ENCODE peak calls at places on chromosome 20, in four cellular contexts. W is fibroblast of mammary gland, R is IMR-90, Q is astrocyte of the spinal cord. S is an unnamed sample.

GRCh38 chr20:41308290-41308691 is 9.2 kb downstream of the ZHX3 start:
- DNase-seq in W (peak), Q (peak), R (peak), S (peak)

GRCh38 chr20:33490934-33491656 is 1.2 kb downstream of the CBFA2T2 start:
- DNase-seq in W (peak), Q (no peak), R (no peak), S (no peak)

GRCh38 chr20:50845566-50846211 is 50.8 kb downstream of the BCAS4 start:
- DNase-seq in W (no peak), Q (no peak), R (no peak), S (no peak)

GRCh38 chr20:58538752-58539151 is 23.6 kb upstream of the APCDD1L start:
- DNase-seq in R (peak), Q (peak), W (peak), S (no peak)

GRCh38 chr20:8646716-8647115 is 422.2 kb upstream of the PLCB4 start:
- DNase-seq in Q (peak), W (peak), R (peak), S (peak)

GRCh38 chr20:4951299-4951698 is 50.0 kb downstream of the SLC23A2 start:
- DNase-seq in Q (peak), W (peak), R (peak), S (peak)

GRCh38 chr20:2815242-2815900 is 584 bp downstream of the C20orf141 start:
- DNase-seq in R (no peak), Q (no peak), W (no peak), S (no peak)

GRCh38 chr20:40551125-40551530 is 137.9 kb downstream of the MAFB start:
- DNase-seq in W (peak), Q (no peak), R (no peak), S (no peak)

GRCh38 chr20:35276408-35276807 is 1.5 kb downstream of the MMP24OS start:
- DNase-seq in W (no peak), R (no peak), Q (no peak), S (no peak)
- H3K4me3 ChIP-seq in W (peak), R (peak), Q (peak), S (peak)

GRCh38 chr20:12838261-12838866 is 170.4 kb upstream of the SPTLC3 start:
- DNase-seq in R (no peak), Q (no peak), W (no peak), S (no peak)
- TF ChIP-seq CTCF in R (no peak), Q (no peak), W (no peak), S (no peak)

DNA sequence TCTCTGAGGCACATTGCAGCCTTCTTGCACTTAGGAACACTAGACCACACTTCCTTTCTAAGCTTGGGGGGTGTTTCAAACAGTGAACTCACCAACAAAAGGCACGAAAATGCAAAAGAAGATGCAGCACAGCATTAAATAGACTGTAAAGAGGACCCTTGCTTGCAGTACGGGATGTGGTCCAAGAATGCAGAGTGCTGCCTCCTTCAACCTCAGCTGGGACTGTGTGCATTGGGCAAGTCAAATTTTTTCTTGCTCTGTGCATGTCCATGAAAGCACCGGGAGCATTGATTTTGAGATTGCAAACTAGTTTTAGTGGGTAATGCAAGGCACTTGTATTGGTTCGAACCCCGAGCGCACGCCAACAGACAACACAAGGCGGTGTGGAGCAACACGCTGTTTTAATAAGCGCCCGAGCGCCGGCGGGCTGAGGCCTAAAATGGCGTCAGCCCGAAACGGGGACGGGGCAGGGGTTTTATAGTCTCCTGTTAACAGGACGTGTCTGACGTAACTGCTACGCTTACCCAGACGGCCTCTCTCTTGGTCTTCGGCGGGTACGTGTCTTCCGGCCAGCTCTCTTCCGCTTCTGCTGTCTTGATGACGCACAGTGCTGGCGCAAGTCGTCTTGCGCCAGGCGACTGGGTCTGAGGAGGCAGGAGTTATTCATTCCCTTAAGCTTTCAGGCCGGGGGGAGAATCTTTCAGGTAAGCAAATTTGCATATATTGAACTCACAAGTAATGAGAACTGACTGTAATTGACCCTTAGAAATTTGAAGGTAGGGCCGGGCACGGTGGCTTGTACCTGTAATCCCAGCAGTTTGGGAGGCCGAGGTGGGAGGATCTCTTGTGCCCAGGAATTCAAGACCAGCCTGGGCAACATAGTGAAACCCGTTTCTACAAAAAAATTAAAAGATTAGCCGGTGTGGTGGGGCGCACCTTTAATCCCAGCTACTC is 18.7 kb upstream of the ZFP64 start:
- DNase-seq in W (no peak), Q (no peak), R (no peak), S (no peak)
- H3K4me3 ChIP-seq in W (no peak), Q (no peak), R (no peak), S (no peak)

GRCh38 chr20:53580376-53581111 is 13.1 kb downstream of the ZNF217 start:
- DNase-seq in W (no peak), Q (no peak), R (no peak), S (peak)
- TF ChIP-seq CTCF in W (peak), Q (no peak), R (peak), S (peak)

GRCh38 chr20:19977373-19977770 is 39.8 kb upstream of the NAA20 start:
- DNase-seq in R (no peak), W (no peak), Q (no peak), S (no peak)

GRCh38 chr20:19976595-19977372 is 40.4 kb upstream of the NAA20 start:
- DNase-seq in R (peak), Q (peak), W (peak), S (peak)

GRCh38 chr20:19975901-19976300 is 41.3 kb upstream of the NAA20 start:
- DNase-seq in R (no peak), Q (peak), W (peak), S (peak)

GRCh38 chr20:19981091-19981490 is 36.1 kb upstream of the NAA20 start:
- DNase-seq in W (peak), Q (peak), R (peak), S (peak)

DNA sequence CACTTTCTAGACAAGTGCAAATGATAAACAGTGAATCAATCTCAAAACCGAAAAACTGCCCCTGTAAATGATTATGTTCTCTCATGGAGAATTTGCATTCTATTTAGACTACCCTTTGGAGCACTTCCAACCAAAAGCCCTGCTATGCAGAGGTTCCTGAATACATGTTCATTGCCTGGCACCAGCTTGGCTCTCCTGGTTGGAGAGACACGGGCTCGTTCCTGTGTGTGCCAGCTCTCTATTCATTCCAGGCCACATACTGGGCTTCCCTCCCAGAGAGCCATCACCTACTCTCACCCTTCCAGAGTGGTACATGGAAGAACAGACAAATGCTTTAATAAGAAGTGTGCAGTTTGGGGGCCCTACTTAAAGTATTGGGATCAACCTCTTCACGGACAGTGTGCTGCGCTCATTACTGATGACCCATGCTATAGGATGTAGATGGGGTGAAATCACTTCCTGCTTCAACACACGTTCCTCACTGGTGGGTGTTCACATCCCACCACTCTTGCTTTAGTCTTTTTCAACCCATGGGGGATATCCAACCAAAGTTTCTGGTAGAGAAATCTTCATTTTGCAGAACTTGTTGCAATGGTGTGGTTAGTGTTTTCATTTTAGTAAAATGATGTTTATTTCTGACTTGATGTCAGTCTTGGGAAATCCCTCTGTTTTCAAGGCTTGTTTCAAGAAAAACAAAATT is 38.5 kb upstream of the NAA20 start:
- DNase-seq in Q (no peak), R (no peak), W (no peak), S (no peak)
- H3K4me3 ChIP-seq in Q (no peak), R (no peak), W (no peak), S (no peak)

GRCh38 chr20:45944965-45945677 is 10.6 kb downstream of the PCIF1 start:
- DNase-seq in W (no peak), R (no peak), Q (no peak), S (no peak)
- TF ChIP-seq CTCF in W (no peak), R (no peak), Q (no peak), S (no peak)